ENCODE peak calls at places on chromosomes 11 and 22, in five cellular contexts. A is heart left ventricle; O is esophagus squamous epithelium; X is CD4-positive, alpha-beta memory T cell; V is CD8-positive, alpha-beta T cell. F is an unnamed sample. For H3K9me3, the result is how much of the 10 kb centered on the place peaks cover.

GRCh38 chr11:76185931-76186401 is 20.3 kb downstream of the WNT11 start:
- DNase-seq in A (no peak), X (no peak), V (no peak), O (no peak), F (no peak)

GRCh38 chr11:134574425-134574824 is 162.4 kb upstream of the B3GAT1 start:
- DNase-seq in X (no peak), O (no peak), A (no peak), V (no peak), F (no peak)

GRCh38 chr11:120629407-120629806 is 117.9 kb downstream of the GRIK4 start:
- DNase-seq in X (no peak), O (no peak), V (no peak), A (no peak), F (no peak)

GRCh38 chr11:21505070-21505469 is 687.8 kb upstream of the ANO5 start:
- DNase-seq in O (no peak), X (no peak), A (no peak), V (no peak), F (no peak)

GRCh38 chr22:50531546-50532352 is 1.9 kb upstream of the TYMP start:
- DNase-seq in V (peak), A (peak), X (peak), O (no peak), F (peak)

GRCh38 chr11:22304337-22304961 is 33.7 kb upstream of the SLC17A6 start:
- DNase-seq in A (no peak), X (peak), O (no peak), V (no peak), F (no peak)

GRCh38 chr11:73001615-73002014 is 140.5 kb downstream of the FCHSD2 start:
- DNase-seq in A (no peak), V (no peak), O (no peak), X (no peak), F (no peak)

GRCh38 chr11:122108192-122108799 is 7.7 kb downstream of the BLID start:
- DNase-seq in A (no peak), O (no peak), X (no peak), V (no peak), F (no peak)

GRCh38 chr22:31891366-31892079 is 52.8 kb upstream of the YWHAH start:
- DNase-seq in O (no peak), A (no peak), X (no peak), V (no peak), F (no peak)

GRCh38 chr22:24961217-24961844 is 8.8 kb downstream of the KIAA1671 start:
- DNase-seq in X (no peak), A (no peak), O (no peak), V (no peak), F (no peak)

GRCh38 chr11:44133335-44133946 is 38.0 kb downstream of the EXT2 start:
- DNase-seq in A (no peak), X (no peak), V (no peak), O (no peak), F (no peak)

GRCh38 chr11:128790200-128790599 is 76.9 kb downstream of the KCNJ1 start:
- DNase-seq in V (no peak), O (no peak), A (peak), X (no peak), F (no peak)

GRCh38 chr11:118437046-118437735 is 899 bp downstream of the KMT2A start:
- DNase-seq in X (peak), A (peak), O (no peak), V (peak), F (peak)

GRCh38 chr22:17272511-17272991 is 53.3 kb upstream of the ADA2 start:
- DNase-seq in V (no peak), A (no peak), O (no peak), X (no peak), F (no peak)

GRCh38 chr11:92843455-92843854 is 126.0 kb upstream of the MTNR1B start:
- DNase-seq in A (no peak), X (no peak), O (no peak), V (no peak), F (no peak)

GRCh38 chr22:47071078-47071811 is 308.8 kb downstream of the TBC1D22A start:
- DNase-seq in A (no peak), X (no peak), O (no peak), V (no peak), F (no peak)

GRCh38 chr11:33769542-33769941 is 4.8 kb downstream of the FBXO3 start:
- DNase-seq in X (no peak), A (no peak), V (no peak), O (no peak), F (no peak)

GRCh38 chr11:116311141-116311540 is 461.6 kb downstream of the BUD13 start:
- DNase-seq in A (no peak), V (no peak), O (no peak), X (no peak), F (no peak)

GRCh38 chr11:71322192-71322735 is 69.9 kb upstream of the SHANK2 start:
- DNase-seq in X (no peak), A (no peak), V (no peak), O (no peak), F (no peak)

GRCh38 chr11:75792997-75793800 is 21.8 kb upstream of the UVRAG start:
- DNase-seq in A (peak), O (no peak), X (no peak), V (no peak), F (no peak)

GRCh38 chr22:37553725-37554124 is 6.6 kb upstream of the CDC42EP1 start:
- DNase-seq in X (no peak), O (no peak), V (no peak), A (no peak), F (no peak)

GRCh38 chr11:45144126-45145082 is 2.0 kb upstream of the PRDM11 start:
- DNase-seq in O (no peak), A (no peak), X (no peak), V (no peak), F (no peak)

GRCh38 chr11:12950681-12951080 is 58.4 kb upstream of the RASSF10 start:
- DNase-seq in A (no peak), O (no peak), X (no peak), V (no peak), F (no peak)

GRCh38 chr11:15577519-15577918 is 462.8 kb downstream of the INSC start:
- DNase-seq in X (no peak), V (no peak), O (no peak), A (no peak), F (no peak)

GRCh38 chr11:6746626-6747025 is 25.1 kb downstream of the OR2AG2 start:
- DNase-seq in X (no peak), V (no peak), O (no peak), A (no peak), F (no peak)

GRCh38 chr22:50313600-50313999 is 6.2 kb upstream of the PLXNB2 start:
- DNase-seq in O (no peak), A (no peak), V (no peak), X (no peak), F (no peak)

GRCh38 chr22:37431811-37432707 is 4.8 kb upstream of the ELFN2 start:
- DNase-seq in O (no peak), A (no peak), X (no peak), V (no peak), F (no peak)

GRCh38 chr11:31375866-31376265 is 6.2 kb downstream of the DNAJC24 start:
- DNase-seq in O (no peak), A (no peak), X (no peak), V (no peak), F (no peak)

GRCh38 chr22:17785185-17786184 is 11.2 kb upstream of the BID start:
- DNase-seq in O (no peak), A (peak), V (peak), X (peak), F (peak)

GRCh38 chr11:13831707-13832106 is 130.8 kb upstream of the SPON1 start:
- DNase-seq in O (no peak), V (no peak), X (no peak), A (no peak), F (no peak)

GRCh38 chr11:45453721-45454120 is 167.6 kb upstream of the SYT13 start:
- DNase-seq in V (no peak), O (no peak), X (no peak), A (no peak), F (no peak)

GRCh38 chr11:110878513-110878912 is 166.3 kb upstream of the ARHGAP20 start:
- DNase-seq in V (no peak), O (no peak), X (no peak), A (no peak), F (no peak)

GRCh38 chr11:5547982-5548381 is 358 bp downstream of the OR52H1 start:
- DNase-seq in A (no peak), X (no peak), V (no peak), O (no peak), F (no peak)

GRCh38 chr11:122668562-122669090 is 13.1 kb downstream of the UBASH3B start:
- DNase-seq in V (no peak), O (no peak), X (peak), A (no peak), F (no peak)

GRCh38 chr11:78050964-78051831 is 12.5 kb upstream of the THRSP start:
- DNase-seq in A (no peak), O (no peak), X (no peak), V (no peak), F (no peak)

GRCh38 chr22:27990879-27991278 is 71.8 kb upstream of the PITPNB start:
- DNase-seq in V (no peak), X (no peak), O (no peak), A (peak), F (no peak)

GRCh38 chr11:50080256-50080655 is 47.6 kb downstream of the OR4C45 start:
- DNase-seq in V (no peak), X (no peak), O (no peak), A (no peak), F (no peak)

GRCh38 chr11:50077526-50077925 is 44.9 kb downstream of the OR4C45 start:
- DNase-seq in O (no peak), V (no peak), X (no peak), A (no peak), F (no peak)

GRCh38 chr11:50074161-50074560 is 41.5 kb downstream of the OR4C45 start:
- DNase-seq in V (no peak), A (no peak), O (no peak), X (no peak), F (no peak)

GRCh38 chr11:50075856-50076255 is 43.2 kb downstream of the OR4C45 start:
- DNase-seq in X (no peak), A (no peak), O (no peak), V (no peak), F (no peak)

DNA sequence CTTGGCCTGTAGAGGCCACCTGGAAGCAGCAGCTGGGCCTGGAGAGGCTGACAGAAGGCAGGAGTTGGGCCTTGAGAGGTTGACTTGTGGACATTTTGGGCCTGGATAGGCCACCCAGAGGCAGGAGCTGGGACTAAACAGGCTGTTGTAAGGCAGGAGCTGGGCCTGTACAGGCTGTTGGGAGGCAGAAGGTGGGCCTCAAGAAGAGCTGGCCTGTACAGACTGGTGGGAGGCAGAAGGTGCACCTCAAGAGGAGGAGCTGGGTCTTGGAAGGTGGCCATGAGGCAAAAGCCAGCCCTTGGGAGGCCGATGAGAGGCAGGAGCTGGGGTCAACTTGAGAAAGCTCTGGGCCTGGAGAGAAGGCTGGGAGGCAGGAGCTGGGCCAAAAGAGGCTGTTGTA is 45.3 kb downstream of the OR4C45 start:
- DNase-seq in O (no peak), X (no peak), A (no peak), V (no peak), F (no peak)
- H3K9me3 ChIP-seq in O (under half), X (under half), A (under half), V (under half), F (under half)

GRCh38 chr11:98153752-98154151 is 867.0 kb upstream of the CNTN5 start:
- DNase-seq in O (no peak), V (no peak), A (no peak), X (no peak), F (no peak)
- H3K9me3 ChIP-seq in O (under half), V (under half), A (under half), X (under half), F (under half)

DNA sequence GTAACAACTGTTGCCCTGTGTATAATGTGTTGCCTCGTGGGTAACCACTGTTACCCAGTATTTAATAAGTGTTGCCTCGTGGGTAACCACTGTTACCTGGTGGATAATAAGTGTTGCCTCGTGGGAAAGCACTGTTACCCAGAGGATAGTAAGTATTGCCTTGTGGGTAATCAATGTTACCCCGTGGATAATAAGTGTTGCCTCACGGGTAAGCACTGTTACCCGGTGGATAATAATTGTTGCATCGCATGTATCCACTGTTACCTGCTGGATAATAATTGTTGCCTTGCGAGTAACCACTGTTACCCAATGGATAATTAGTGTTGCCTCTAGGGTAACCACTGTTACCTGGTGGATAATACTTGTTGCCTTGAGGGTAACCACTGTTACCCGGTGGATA is 17.1 kb upstream of the NXPE4 start:
- DNase-seq in X (no peak), A (no peak), O (no peak), V (no peak), F (no peak)
- H3K9me3 ChIP-seq in X (under half), A (under half), O (under half), V (under half), F (under half)

GRCh38 chr22:49306632-49306975 is 521.1 kb downstream of the BRD1 start:
- DNase-seq in V (peak), O (no peak), X (no peak), A (peak), F (no peak)

GRCh38 chr22:49307071-49307830 is 520.4 kb downstream of the BRD1 start:
- DNase-seq in X (no peak), O (no peak), A (peak), V (peak), F (no peak)

GRCh38 chr22:49305966-49306631 is 521.6 kb downstream of the BRD1 start:
- DNase-seq in X (no peak), O (no peak), A (peak), V (peak), F (no peak)

GRCh38 chr22:49303781-49304461 is 523.8 kb downstream of the BRD1 start:
- DNase-seq in A (peak), O (no peak), X (no peak), V (no peak), F (no peak)

GRCh38 chr22:49305215-49305965 is 522.3 kb downstream of the BRD1 start:
- DNase-seq in O (no peak), V (peak), A (peak), X (peak), F (peak)
- H3K9me3 ChIP-seq in O (under half), V (under half), A (under half), X (under half), F (under half)

DNA sequence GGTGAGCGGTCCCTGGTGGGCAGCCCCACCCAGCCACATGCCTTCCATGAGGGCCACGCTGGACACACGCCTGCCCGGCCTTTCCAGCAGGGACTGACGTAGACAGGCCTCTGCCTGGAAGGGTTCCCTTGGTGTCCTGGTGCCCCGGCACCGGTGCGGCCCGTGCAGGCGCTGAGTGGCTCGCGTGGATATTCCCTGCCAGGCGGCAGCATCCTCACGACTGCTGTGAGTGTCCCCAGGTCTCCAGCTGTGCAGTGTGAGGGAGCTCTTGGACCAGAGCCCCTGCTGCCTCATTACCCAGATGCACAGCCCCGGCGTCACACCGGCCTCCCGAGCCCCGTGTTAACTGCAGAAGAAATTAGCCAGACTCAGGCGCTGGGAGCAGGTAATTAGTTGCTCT is 1196.4 kb downstream of the BRD1 start:
- DNase-seq in O (no peak), V (no peak), A (no peak), X (no peak), F (no peak)
- H3K9me3 ChIP-seq in O (under half), V (under half), A (under half), X (under half), F (under half)

GRCh38 chr22:48577691-48578090 is 1250.0 kb downstream of the BRD1 start:
- DNase-seq in O (no peak), A (no peak), X (no peak), V (no peak), F (no peak)
- H3K9me3 ChIP-seq in O (under half), A (under half), X (under half), V (under half), F (under half)

F was measured in T-helper 17 cell.